ENCODE peak calls at places on chromosome 18, in nine cellular contexts. Y is tibial artery; R is GM12865; C is body of pancreas; F is CD4-positive, CD25-positive, alpha-beta regulatory T cell; K is K562; S is AG09309; N is cardiac muscle cell; W is aorta. M is an unnamed sample.

GRCh38 chr18:9038277-9038871 is 64.1 kb upstream of the NDUFV2 start:
- DNase-seq in Y (no peak), R (no peak), C (no peak), F (no peak), K (no peak), S (no peak), N (no peak), W (no peak), M (no peak)

GRCh38 chr18:30623401-30624065 is 419.0 kb downstream of the DSC3 start:
- DNase-seq in Y (no peak), R (no peak), C (no peak), F (no peak), K (no peak), S (no peak), N (no peak), W (no peak), M (no peak)

GRCh38 chr18:55884498-55884897 is 296.5 kb upstream of the TCF4 start:
- DNase-seq in Y (no peak), R (no peak), C (no peak), F (no peak), K (no peak), S (no peak), N (no peak), W (no peak), M (no peak)

GRCh38 chr18:12091742-12092141 is 1.9 kb upstream of the ANKRD62 start:
- DNase-seq in Y (no peak), R (no peak), C (peak), F (no peak), K (no peak), S (no peak), N (no peak), W (no peak), M (no peak)

GRCh38 chr18:40863801-40864200 is 1091.2 kb upstream of the PIK3C3 start:
- DNase-seq in Y (no peak), R (no peak), C (no peak), F (no peak), K (no peak), S (no peak), N (no peak), W (no peak), M (no peak)

GRCh38 chr18:63284173-63284765 is 35.3 kb downstream of the BCL2 start:
- DNase-seq in Y (no peak), R (no peak), C (no peak), F (no peak), K (no peak), S (no peak), N (no peak), W (no peak), M (no peak)

GRCh38 chr18:62566199-62566598 is 43.4 kb downstream of the ZCCHC2 start:
- DNase-seq in Y (peak), R (no peak), C (peak), F (no peak), K (peak), S (no peak), N (peak), W (no peak), M (peak)

GRCh38 chr18:59801576-59801975 is 98.2 kb upstream of the PMAIP1 start:
- DNase-seq in Y (no peak), R (no peak), C (no peak), F (no peak), K (no peak), S (no peak), N (no peak), W (no peak), M (no peak)

GRCh38 chr18:77495079-77495478 is 245.4 kb downstream of the GALR1 start:
- DNase-seq in Y (no peak), R (peak), C (no peak), F (no peak), K (no peak), S (no peak), N (no peak), W (no peak), M (no peak)

GRCh38 chr18:22176622-22177495 is 7.5 kb downstream of the GATA6 start:
- DNase-seq in Y (peak), R (no peak), C (no peak), F (no peak), K (no peak), S (no peak), N (peak), W (peak), M (no peak)

GRCh38 chr18:21179590-21180220 is 62.3 kb upstream of the GREB1L start:
- DNase-seq in Y (peak), R (peak), C (peak), F (peak), K (peak), S (peak), N (peak), W (no peak), M (peak)

GRCh38 chr18:27500531-27500930 is 315.4 kb upstream of the CHST9 start:
- DNase-seq in Y (no peak), R (no peak), C (no peak), F (no peak), K (no peak), S (no peak), N (no peak), W (no peak), M (no peak)

GRCh38 chr18:42620585-42620984 is 494.9 kb downstream of the RIT2 start:
- DNase-seq in Y (no peak), R (no peak), C (no peak), F (no peak), K (no peak), S (no peak), N (no peak), W (no peak), M (no peak)

GRCh38 chr18:3321133-3321812 is 59.3 kb downstream of the MYL12B start:
- DNase-seq in Y (no peak), R (no peak), C (peak), F (no peak), K (peak), S (peak), N (no peak), W (no peak), M (no peak)

GRCh38 chr18:48367557-48367956 is 41.6 kb downstream of the ZBTB7C start:
- DNase-seq in Y (no peak), R (no peak), C (no peak), F (no peak), K (no peak), S (no peak), N (no peak), W (no peak), M (no peak)

GRCh38 chr18:27652480-27653121 is 467.5 kb upstream of the CHST9 start:
- DNase-seq in Y (no peak), R (peak), C (no peak), F (no peak), K (no peak), S (no peak), N (peak), W (no peak), M (no peak)

GRCh38 chr18:75110846-75111415 is 98.0 kb downstream of the PTGR3 start:
- DNase-seq in Y (no peak), R (no peak), C (no peak), F (no peak), K (no peak), S (no peak), N (no peak), W (no peak), M (no peak)

GRCh38 chr18:42141439-42141838 is 186.4 kb downstream of the PIK3C3 start:
- DNase-seq in Y (no peak), R (no peak), C (no peak), F (no peak), K (no peak), S (no peak), N (no peak), W (no peak), M (no peak)

GRCh38 chr18:55119434-55119833 is 160.2 kb upstream of the CCDC68 start:
- DNase-seq in Y (no peak), R (no peak), C (no peak), F (no peak), K (peak), S (no peak), N (no peak), W (no peak), M (no peak)

GRCh38 chr18:62525611-62526010 is 2.8 kb downstream of the ZCCHC2 start:
- DNase-seq in Y (no peak), R (peak), C (no peak), F (no peak), K (no peak), S (no peak), N (no peak), W (no peak), M (no peak)

GRCh38 chr18:76445741-76446232 is 49.3 kb downstream of the ZNF516 start:
- DNase-seq in Y (no peak), R (no peak), C (no peak), F (no peak), K (no peak), S (no peak), N (no peak), W (peak), M (no peak)

GRCh38 chr18:62289047-62289446 is 36.1 kb upstream of the TNFRSF11A start:
- DNase-seq in Y (no peak), R (no peak), C (no peak), F (no peak), K (no peak), S (no peak), N (no peak), W (no peak), M (no peak)

GRCh38 chr18:13392899-13393298 is 174.3 kb downstream of the LDLRAD4 start:
- DNase-seq in Y (no peak), R (no peak), C (no peak), F (no peak), K (no peak), S (no peak), N (no peak), W (no peak), M (no peak)

GRCh38 chr18:22024924-22025323 is 144.5 kb upstream of the GATA6 start:
- DNase-seq in Y (no peak), R (no peak), C (peak), F (no peak), K (no peak), S (no peak), N (no peak), W (no peak), M (no peak)

GRCh38 chr18:78090584-78090983 is 840.9 kb downstream of the GALR1 start:
- DNase-seq in Y (no peak), R (no peak), C (no peak), F (no peak), K (no peak), S (no peak), N (no peak), W (no peak), M (no peak)

GRCh38 chr18:5475252-5475651 is 68.5 kb downstream of the EPB41L3 start:
- DNase-seq in Y (peak), R (no peak), C (peak), F (no peak), K (no peak), S (no peak), N (no peak), W (no peak), M (no peak)

GRCh38 chr18:6281874-6282273 is 132.8 kb downstream of the L3MBTL4 start:
- DNase-seq in Y (no peak), R (no peak), C (no peak), F (no peak), K (no peak), S (no peak), N (no peak), W (no peak), M (no peak)

GRCh38 chr18:2486426-2486825 is 84.9 kb downstream of the METTL4 start:
- DNase-seq in Y (no peak), R (no peak), C (no peak), F (no peak), K (no peak), S (no peak), N (no peak), W (no peak), M (no peak)

GRCh38 chr18:21612125-21613100 is at the start of gene SNRPD1:
- DNase-seq in Y (peak), R (peak), C (peak), F (peak), K (peak), S (peak), N (peak), W (peak), M (peak)

GRCh38 chr18:62072370-62072769 is 114.5 kb downstream of the PIGN start:
- DNase-seq in Y (no peak), R (no peak), C (no peak), F (no peak), K (no peak), S (no peak), N (no peak), W (no peak), M (no peak)

GRCh38 chr18:7579176-7579922 is 12.2 kb downstream of the PTPRM start:
- DNase-seq in Y (no peak), R (no peak), C (no peak), F (no peak), K (no peak), S (no peak), N (no peak), W (no peak), M (no peak)

GRCh38 chr18:65751145-65752085 is 603 bp downstream of the CDH7 start:
- DNase-seq in Y (no peak), R (no peak), C (no peak), F (no peak), K (no peak), S (no peak), N (peak), W (peak), M (no peak)

GRCh38 chr18:53843113-53843512 is 381.4 kb downstream of the MBD2 start:
- DNase-seq in Y (no peak), R (no peak), C (no peak), F (no peak), K (no peak), S (no peak), N (no peak), W (no peak), M (no peak)

GRCh38 chr18:38198956-38199355 is 633.4 kb upstream of the CELF4 start:
- DNase-seq in Y (no peak), R (no peak), C (no peak), F (no peak), K (no peak), S (no peak), N (no peak), W (no peak), M (no peak)

GRCh38 chr18:35231052-35231451 is 9.8 kb upstream of the ZNF397 start:
- DNase-seq in Y (peak), R (peak), C (peak), F (peak), K (peak), S (peak), N (peak), W (peak), M (peak)
- H3K4me3 ChIP-seq in Y (peak), R (peak), C (no peak), F (peak), K (no peak), S (no peak), N (peak), W (peak), M (peak)

GRCh38 chr18:23977103-23977502 is 37.5 kb upstream of the TTC39C start:
- DNase-seq in Y (no peak), R (no peak), C (no peak), F (no peak), K (no peak), S (no peak), N (no peak), W (no peak), M (no peak)

GRCh38 chr18:23982154-23983071 is 32.1 kb upstream of the TTC39C start:
- DNase-seq in Y (peak), R (no peak), C (peak), F (no peak), K (no peak), S (peak), N (no peak), W (peak), M (no peak)

GRCh38 chr18:23977709-23978483 is 36.7 kb upstream of the TTC39C start:
- DNase-seq in Y (no peak), R (no peak), C (no peak), F (peak), K (no peak), S (no peak), N (no peak), W (no peak), M (peak)

GRCh38 chr18:23986610-23987359 is 27.8 kb upstream of the TTC39C start:
- DNase-seq in Y (no peak), R (peak), C (no peak), F (no peak), K (no peak), S (no peak), N (no peak), W (no peak), M (no peak)

GRCh38 chr18:23981369-23981768 is 33.2 kb upstream of the TTC39C start:
- DNase-seq in Y (no peak), R (peak), C (no peak), F (no peak), K (no peak), S (no peak), N (peak), W (no peak), M (no peak)
- H3K4me3 ChIP-seq in Y (no peak), R (no peak), C (no peak), F (peak), K (no peak), S (no peak), N (no peak), W (no peak), M (no peak)

GRCh38 chr18:10454800-10455550 is 540 bp downstream of the APCDD1 start:
- DNase-seq in Y (no peak), R (no peak), C (peak), F (no peak), K (no peak), S (no peak), N (peak), W (no peak), M (no peak)
- H3K4me3 ChIP-seq in Y (peak), R (no peak), C (peak), F (no peak), K (no peak), S (peak), N (peak), W (peak), M (no peak)

GRCh38 chr18:79385749-79386341 is 9.9 kb upstream of the NFATC1 start:
- DNase-seq in Y (no peak), R (no peak), C (no peak), F (no peak), K (no peak), S (no peak), N (no peak), W (no peak), M (no peak)

GRCh38 chr18:79383388-79384056 is 12.2 kb upstream of the NFATC1 start:
- DNase-seq in Y (no peak), R (no peak), C (no peak), F (no peak), K (no peak), S (no peak), N (no peak), W (peak), M (no peak)

GRCh38 chr18:79385326-79385725 is 10.4 kb upstream of the NFATC1 start:
- DNase-seq in Y (no peak), R (no peak), C (no peak), F (no peak), K (no peak), S (no peak), N (no peak), W (no peak), M (no peak)

GRCh38 chr18:79384151-79384807 is 11.5 kb upstream of the NFATC1 start:
- DNase-seq in Y (no peak), R (no peak), C (no peak), F (no peak), K (no peak), S (no peak), N (no peak), W (peak), M (no peak)

GRCh38 chr18:79384834-79385233 is 10.9 kb upstream of the NFATC1 start:
- DNase-seq in Y (no peak), R (no peak), C (no peak), F (no peak), K (no peak), S (no peak), N (no peak), W (no peak), M (no peak)
- H3K4me3 ChIP-seq in Y (no peak), R (no peak), C (no peak), F (no peak), K (no peak), S (no peak), N (no peak), W (no peak), M (no peak)

GRCh38 chr18:657998-658946 is 819 bp downstream of the TYMS start:
- DNase-seq in Y (peak), R (peak), C (peak), F (peak), K (peak), S (peak), N (peak), W (peak), M (peak)

GRCh38 chr18:657311-657997 is at the start of gene TYMS:
- DNase-seq in Y (no peak), R (peak), C (peak), F (peak), K (peak), S (no peak), N (peak), W (peak), M (peak)

GRCh38 chr18:653512-653911 is 3.9 kb upstream of the TYMS start:
- DNase-seq in Y (no peak), R (no peak), C (no peak), F (no peak), K (no peak), S (no peak), N (no peak), W (no peak), M (no peak)

GRCh38 chr18:654601-655000 is 2.9 kb upstream of the TYMS start:
- DNase-seq in Y (no peak), R (no peak), C (no peak), F (no peak), K (no peak), S (no peak), N (no peak), W (no peak), M (no peak)

DNA sequence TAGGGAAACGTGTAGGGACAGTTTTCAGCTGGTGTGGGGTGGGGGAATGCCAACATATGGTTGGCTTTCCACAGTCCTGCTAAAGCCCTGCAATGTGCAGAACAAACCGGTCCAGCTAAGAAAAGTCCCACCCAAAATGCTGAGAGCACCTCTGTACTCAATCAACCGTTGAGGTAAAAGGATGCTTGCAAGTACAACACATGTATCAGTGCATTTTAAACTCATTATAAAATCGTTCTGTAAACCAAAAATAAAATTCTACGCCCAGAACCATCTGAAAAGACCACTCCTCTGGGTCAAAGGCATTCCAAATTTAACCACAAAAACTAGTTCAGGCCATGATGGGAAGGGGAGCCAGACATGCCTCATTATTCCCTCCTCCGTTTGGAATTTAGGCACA is 2.0 kb upstream of the TYMS start:
- DNase-seq in Y (no peak), R (no peak), C (no peak), F (no peak), K (no peak), S (no peak), N (no peak), W (no peak), M (no peak)
- H3K4me3 ChIP-seq in Y (no peak), R (no peak), C (no peak), F (no peak), K (peak), S (no peak), N (no peak), W (no peak), M (no peak)

DNA sequence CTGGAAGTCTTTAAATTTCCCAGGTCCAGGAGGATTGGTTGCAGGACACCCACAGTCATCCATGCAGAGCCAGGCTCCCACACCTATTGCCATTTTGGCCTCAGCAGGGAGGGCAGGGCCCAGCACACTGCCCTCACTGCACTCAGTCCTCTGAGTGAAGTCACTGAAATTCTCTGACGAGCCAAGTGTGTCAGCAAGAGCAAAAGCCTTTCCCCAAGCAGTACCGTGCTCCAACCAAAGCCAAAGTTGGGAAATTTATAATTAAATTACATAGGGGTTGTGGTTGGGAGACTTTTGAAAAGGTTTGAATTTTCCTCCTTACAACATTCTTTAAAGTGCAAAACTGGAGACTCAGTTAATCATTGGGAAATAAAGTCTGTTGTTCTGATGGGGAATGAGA is 98.5 kb upstream of the CD226 start:
- DNase-seq in Y (no peak), R (no peak), C (no peak), F (no peak), K (no peak), S (peak), N (no peak), W (no peak), M (no peak)
- H3K4me3 ChIP-seq in Y (no peak), R (no peak), C (no peak), F (no peak), K (no peak), S (no peak), N (no peak), W (no peak), M (no peak)

GRCh38 chr18:45667056-45667455 is 51.8 kb downstream of the SLC14A2 start:
- DNase-seq in Y (no peak), R (peak), C (no peak), F (no peak), K (no peak), S (no peak), N (peak), W (no peak), M (no peak)

GRCh38 chr18:45664824-45665763 is 49.8 kb downstream of the SLC14A2 start:
- DNase-seq in Y (peak), R (peak), C (peak), F (peak), K (peak), S (no peak), N (peak), W (no peak), M (peak)

GRCh38 chr18:45663646-45664045 is 48.4 kb downstream of the SLC14A2 start:
- DNase-seq in Y (no peak), R (no peak), C (no peak), F (no peak), K (no peak), S (no peak), N (no peak), W (no peak), M (no peak)

GRCh38 chr18:45666520-45666919 is 51.2 kb downstream of the SLC14A2 start:
- DNase-seq in Y (no peak), R (peak), C (no peak), F (peak), K (no peak), S (no peak), N (no peak), W (no peak), M (peak)

GRCh38 chr18:45666006-45666405 is 50.7 kb downstream of the SLC14A2 start:
- DNase-seq in Y (no peak), R (no peak), C (no peak), F (no peak), K (no peak), S (no peak), N (peak), W (no peak), M (no peak)
- H3K4me3 ChIP-seq in Y (no peak), R (no peak), C (no peak), F (peak), K (no peak), S (no peak), N (no peak), W (no peak), M (no peak)